ENCODE peak calls at places on chromosomes 2 and 18, in five cellular contexts. K, J, V, Z and L are unnamed samples.

GRCh38 chr18:74005320-74006110 is 142.1 kb downstream of the FBXO15 start:
- DNase-seq in K (no peak), J (no peak), V (no peak), Z (no peak), L (no peak)

GRCh38 chr18:56165601-56166355 is 472.6 kb downstream of the TXNL1 start:
- DNase-seq in K (no peak), J (no peak), V (no peak), Z (no peak), L (no peak)

GRCh38 chr18:75141166-75141565 is 67.8 kb downstream of the PTGR3 start:
- DNase-seq in K (no peak), J (no peak), V (no peak), Z (no peak), L (no peak)

GRCh38 chr2:221109552-221109951 is 462.6 kb downstream of the EPHA4 start:
- DNase-seq in K (no peak), J (no peak), V (no peak), Z (no peak), L (no peak)

GRCh38 chr2:178579006-178579405 is 98.7 kb downstream of the PLEKHA3 start:
- DNase-seq in K (no peak), J (no peak), V (no peak), Z (no peak), L (no peak)

GRCh38 chr2:128604045-128604444 is 285.4 kb upstream of the HS6ST1 start:
- DNase-seq in K (no peak), J (no peak), V (no peak), Z (no peak), L (no peak)

GRCh38 chr2:133957724-133958123 is 296.1 kb upstream of the MGAT5 start:
- DNase-seq in K (no peak), J (no peak), V (no peak), Z (no peak), L (no peak)

GRCh38 chr2:223563462-223563861 is 38.7 kb downstream of the SCG2 start:
- DNase-seq in K (no peak), J (peak), V (peak), Z (peak), L (peak)

GRCh38 chr2:112942654-112943002 is 31.7 kb downstream of the IL37 start:
- DNase-seq in K (no peak), J (no peak), V (no peak), Z (no peak), L (peak)

GRCh38 chr2:180652794-180653193 is 327.6 kb upstream of the UBE2E3 start:
- DNase-seq in K (no peak), J (no peak), V (no peak), Z (no peak), L (no peak)

GRCh38 chr2:39919511-39920317 is 140.7 kb upstream of the THUMPD2 start:
- DNase-seq in K (no peak), J (no peak), V (no peak), Z (no peak), L (no peak)

GRCh38 chr18:58051765-58052460 is 7.9 kb downstream of the NEDD4L start:
- DNase-seq in K (no peak), J (no peak), V (no peak), Z (no peak), L (no peak)

GRCh38 chr18:69123421-69123820 is 277.3 kb upstream of the DOK6 start:
- DNase-seq in K (no peak), J (no peak), V (no peak), Z (no peak), L (no peak)

GRCh38 chr2:24986397-24986796 is 14.6 kb upstream of the DNAJC27 start:
- DNase-seq in K (no peak), J (no peak), V (no peak), Z (no peak), L (no peak)

GRCh38 chr2:20052872-20053281 is 1.4 kb upstream of the LAPTM4A start:
- DNase-seq in K (no peak), J (peak), V (peak), Z (peak), L (no peak)

GRCh38 chr2:150718280-150718679 is 230.8 kb upstream of the RND3 start:
- DNase-seq in K (no peak), J (no peak), V (no peak), Z (no peak), L (no peak)

GRCh38 chr2:33765122-33765521 is 166.0 kb upstream of the FAM98A start:
- DNase-seq in K (no peak), J (no peak), V (no peak), Z (peak), L (no peak)

GRCh38 chr2:19362094-19362649 is 3.7 kb upstream of the OSR1 start:
- DNase-seq in K (no peak), J (no peak), V (peak), Z (no peak), L (no peak)

GRCh38 chr18:56888978-56889377 is 237.8 kb downstream of the WDR7 start:
- DNase-seq in K (no peak), J (no peak), V (no peak), Z (no peak), L (no peak)

GRCh38 chr18:9380101-9380500 is 45.5 kb downstream of the TWSG1 start:
- DNase-seq in K (no peak), J (no peak), V (no peak), Z (no peak), L (no peak)

GRCh38 chr2:149422337-149422990 is 92.1 kb downstream of the LYPD6 start:
- DNase-seq in K (no peak), J (no peak), V (peak), Z (no peak), L (no peak)

GRCh38 chr2:27356056-27356381 is 545 bp downstream of the GTF3C2 start:
- DNase-seq in K (no peak), J (no peak), V (peak), Z (peak), L (peak)

GRCh38 chr2:28750316-28751101 is 1.1 kb upstream of the PPP1CB start:
- DNase-seq in K (no peak), J (peak), V (peak), Z (no peak), L (no peak)

GRCh38 chr2:8615252-8616083 is 66.4 kb upstream of the ID2 start:
- DNase-seq in K (no peak), J (peak), V (no peak), Z (no peak), L (no peak)

GRCh38 chr2:197949224-197949623 is 144.8 kb downstream of the PLCL1 start:
- DNase-seq in K (no peak), J (no peak), V (no peak), Z (no peak), L (no peak)

GRCh38 chr2:239827511-239827865 is 197.7 kb downstream of the NDUFA10 start:
- DNase-seq in K (no peak), J (no peak), V (no peak), Z (no peak), L (no peak)

GRCh38 chr2:224523626-224524577 is 61.3 kb downstream of the CUL3 start:
- DNase-seq in K (no peak), J (no peak), V (no peak), Z (peak), L (no peak)

GRCh38 chr2:102399499-102400141 is 23.3 kb upstream of the IL18RAP start:
- DNase-seq in K (no peak), J (no peak), V (no peak), Z (no peak), L (no peak)

GRCh38 chr2:192151848-192152247 is 42.9 kb downstream of the TMEFF2 start:
- DNase-seq in K (no peak), J (no peak), V (no peak), Z (no peak), L (no peak)

GRCh38 chr2:179340678-179341077 is 76.0 kb upstream of the SESTD1 start:
- DNase-seq in K (no peak), J (no peak), V (peak), Z (peak), L (peak)

DNA sequence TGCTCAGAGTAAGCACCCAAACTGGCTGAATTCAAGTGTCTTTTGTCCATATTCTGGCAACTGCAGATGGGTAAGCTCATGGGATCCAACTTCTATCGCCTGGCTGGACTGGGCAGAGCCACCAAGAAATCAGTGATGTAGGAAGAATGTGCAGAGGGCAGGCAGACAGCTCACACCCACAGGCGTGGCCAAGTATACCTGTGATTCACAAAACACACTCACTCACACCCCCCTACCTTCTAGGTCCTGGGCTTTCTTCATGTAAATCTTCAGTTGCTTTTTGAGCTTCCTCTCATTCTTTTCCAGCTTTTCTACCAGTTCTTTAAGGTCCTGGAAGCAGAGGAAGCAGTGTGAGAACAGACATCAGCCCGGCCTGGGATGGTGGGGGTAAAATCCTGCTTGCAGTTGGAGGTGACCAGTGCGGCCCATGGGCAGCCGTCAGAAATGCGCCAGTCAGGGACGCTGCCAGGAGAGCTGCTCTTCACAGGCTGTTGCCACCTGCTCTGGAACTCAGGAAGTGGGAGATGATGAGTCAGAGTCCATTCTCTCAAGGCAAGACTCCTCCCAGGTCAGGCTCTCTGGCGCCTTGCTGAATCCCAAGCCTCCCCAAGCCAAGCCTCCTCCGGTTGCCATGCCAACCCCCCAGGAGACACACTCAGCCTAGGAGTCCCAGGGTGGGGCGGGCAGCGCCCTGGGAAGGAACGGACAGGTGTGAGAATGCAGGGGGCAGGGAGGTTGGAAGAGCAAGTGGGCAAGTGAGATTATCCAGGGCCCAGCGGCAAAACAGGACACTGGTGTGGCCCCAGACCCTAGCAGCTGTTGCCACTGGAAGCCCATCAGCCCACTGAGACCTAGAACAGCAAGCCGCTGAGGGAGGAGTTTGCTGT is 36.2 kb upstream of the ACAA2 start:
- DNase-seq in K (no peak), J (peak), V (peak), Z (peak), L (peak)
- TF ChIP-seq JUNB in K (no peak), J (no peak), V (no peak), Z (no peak), L (no peak)

GRCh38 chr18:33040213-33040612 is 267.4 kb upstream of the KLHL14 start:
- DNase-seq in K (no peak), J (no peak), V (no peak), Z (peak), L (no peak)

GRCh38 chr18:33034212-33034611 is 261.4 kb upstream of the KLHL14 start:
- DNase-seq in K (no peak), J (no peak), V (no peak), Z (no peak), L (no peak)

DNA sequence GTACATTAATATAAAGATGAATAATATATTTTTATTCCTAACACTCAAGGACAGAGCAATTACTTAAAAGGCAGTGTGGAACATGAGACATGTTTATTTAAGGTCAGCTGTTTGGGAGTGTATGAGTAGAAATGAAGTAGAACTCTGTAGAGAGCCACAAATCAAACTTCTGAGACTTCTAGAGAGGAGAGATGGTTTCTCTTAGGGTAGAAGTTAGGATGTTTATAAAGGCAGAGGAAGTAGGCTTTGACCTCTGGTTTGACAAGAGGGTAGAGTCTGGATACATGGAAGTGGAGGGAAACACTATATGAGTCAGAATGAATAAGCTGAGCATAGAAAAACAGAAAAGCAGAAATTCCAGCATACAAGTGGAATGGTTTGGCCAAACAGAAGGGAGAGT is 262.1 kb upstream of the KLHL14 start:
- DNase-seq in K (no peak), J (no peak), V (no peak), Z (no peak), L (no peak)
- TF ChIP-seq JUNB in K (no peak), J (no peak), V (no peak), Z (no peak), L (no peak)

GRCh38 chr2:26001743-26002341 is 19.5 kb upstream of the KIF3C start:
- DNase-seq in K (no peak), J (no peak), V (peak), Z (no peak), L (no peak)
- TF ChIP-seq JUNB in K (no peak), J (no peak), V (peak), Z (no peak), L (no peak)

DNA sequence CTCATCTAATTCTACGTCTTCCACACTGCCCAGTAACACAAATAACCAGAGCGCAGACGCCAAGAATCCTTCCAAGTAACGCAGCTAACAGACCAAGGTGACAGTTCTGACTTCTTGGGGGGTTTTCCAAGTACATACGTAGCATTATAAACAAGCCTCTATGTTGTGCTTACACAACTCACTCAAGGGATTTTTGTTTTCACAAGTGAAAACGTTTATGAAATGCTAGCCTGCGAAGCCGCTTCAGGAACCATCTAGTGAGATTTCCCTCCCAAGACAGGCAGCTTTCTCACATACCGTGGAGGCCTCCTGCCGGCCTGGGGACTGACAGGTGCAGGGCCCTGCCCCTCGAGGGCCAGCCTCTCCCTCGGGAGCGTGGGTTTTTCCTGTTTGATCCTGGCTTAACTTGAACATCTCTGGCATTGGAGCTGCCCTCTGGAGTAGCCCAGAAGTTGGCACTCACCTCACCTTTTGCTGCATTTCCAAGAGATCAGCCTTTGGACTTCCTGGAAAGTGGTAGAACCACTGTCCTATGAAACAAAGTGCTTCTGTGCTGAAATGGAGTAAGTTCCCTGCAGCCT is 151.1 kb downstream of the MBP start:
- DNase-seq in K (peak), J (no peak), V (no peak), Z (no peak), L (no peak)
- TF ChIP-seq JUNB in K (no peak), J (no peak), V (no peak), Z (no peak), L (no peak)